ENCODE peak calls at places on chromosomes 3 and 15, in four cellular contexts. G, U, L and T are unnamed samples.

GRCh38 chr3:166560253-166560652 is 723.0 kb upstream of the BCHE start:
- DNase-seq in G (no peak), U (peak), L (no peak), T (no peak)

GRCh38 chr3:146218880-146219866 is 31.7 kb downstream of the PLSCR4 start:
- DNase-seq in G (no peak), U (no peak), L (no peak), T (no peak)

GRCh38 chr3:197088370-197088769 is 58.8 kb upstream of the MELTF start:
- DNase-seq in G (no peak), U (no peak), L (no peak), T (no peak)

GRCh38 chr3:26099692-26100091 is 309.8 kb downstream of the OXSM start:
- DNase-seq in G (no peak), U (no peak), L (no peak), T (no peak)

GRCh38 chr3:13309004-13309403 is 111.1 kb downstream of the NUP210 start:
- DNase-seq in G (no peak), U (no peak), L (no peak), T (peak)

GRCh38 chr15:66851226-66852063 is 149.4 kb downstream of the SMAD6 start:
- DNase-seq in G (peak), U (peak), L (peak), T (peak)

GRCh38 chr3:195699860-195700259 is 20.9 kb upstream of the MUC20 start:
- DNase-seq in G (no peak), U (no peak), L (no peak), T (no peak)

GRCh38 chr15:90818251-90819210 is 49.9 kb upstream of the FURIN start:
- DNase-seq in G (peak), U (peak), L (no peak), T (peak)

GRCh38 chr15:40439461-40440299 is 1.1 kb upstream of the BAHD1 start:
- DNase-seq in G (peak), U (peak), L (no peak), T (peak)

GRCh38 chr3:94875149-94875548 is 812.3 kb downstream of the NSUN3 start:
- DNase-seq in G (no peak), U (peak), L (no peak), T (no peak)

GRCh38 chr3:85554153-85554552 is 595.4 kb downstream of the CADM2 start:
- DNase-seq in G (no peak), U (peak), L (no peak), T (no peak)

GRCh38 chr3:36380171-36381031 is at the start of gene STAC:
- DNase-seq in G (peak), U (peak), L (peak), T (peak)

GRCh38 chr15:59632714-59633113 is 21.1 kb downstream of the GCNT3 start:
- DNase-seq in G (no peak), U (peak), L (no peak), T (no peak)

GRCh38 chr15:90871716-90872480 is 3.5 kb downstream of the FURIN start:
- DNase-seq in G (no peak), U (peak), L (no peak), T (no peak)

GRCh38 chr3:145900056-145900829 is 260.7 kb downstream of the PLOD2 start:
- DNase-seq in G (no peak), U (no peak), L (no peak), T (no peak)

GRCh38 chr15:74758736-74759135 is 10.1 kb downstream of the CYP1A2 start:
- DNase-seq in G (no peak), U (peak), L (peak), T (no peak)

GRCh38 chr3:176867681-176868663 is 329.3 kb downstream of the TBL1XR1 start:
- DNase-seq in G (no peak), U (no peak), L (no peak), T (no peak)

GRCh38 chr3:42961633-42962032 is 17.5 kb upstream of the GASK1A start:
- DNase-seq in G (no peak), U (peak), L (no peak), T (no peak)

GRCh38 chr3:82800248-82800647 is 1038.8 kb upstream of the GBE1 start:
- DNase-seq in G (no peak), U (no peak), L (no peak), T (no peak)

GRCh38 chr3:32791833-32792232 is 26.0 kb upstream of the TRIM71 start:
- DNase-seq in G (no peak), U (no peak), L (no peak), T (no peak)

GRCh38 chr3:24704496-24704895 is 209.8 kb upstream of the THRB start:
- DNase-seq in G (no peak), U (no peak), L (no peak), T (no peak)

GRCh38 chr3:87354399-87354798 is 78.0 kb upstream of the POU1F1 start:
- DNase-seq in G (no peak), U (no peak), L (no peak), T (no peak)

GRCh38 chr3:14522129-14522691 is 17.9 kb downstream of the GRIP2 start:
- DNase-seq in G (peak), U (peak), L (peak), T (peak)

GRCh38 chr15:39083213-39083612 is 497.7 kb upstream of the THBS1 start:
- DNase-seq in G (no peak), U (no peak), L (no peak), T (no peak)

GRCh38 chr3:10779293-10779805 is 36.7 kb upstream of the SLC6A11 start:
- DNase-seq in G (no peak), U (no peak), L (no peak), T (no peak)

GRCh38 chr15:91291673-91292072 is 191.6 kb downstream of the SV2B start:
- DNase-seq in G (no peak), U (peak), L (no peak), T (no peak)

GRCh38 chr15:31511707-31512310 is 185.2 kb downstream of the KLF13 start:
- DNase-seq in G (no peak), U (no peak), L (no peak), T (no peak)

GRCh38 chr3:179775416-179776122 is 122.7 kb downstream of the USP13 start:
- DNase-seq in G (no peak), U (no peak), L (no peak), T (no peak)

GRCh38 chr3:183845608-183846288 is 20.4 kb upstream of the MAP6D1 start:
- DNase-seq in G (no peak), U (no peak), L (no peak), T (no peak)

GRCh38 chr3:11555823-11556222 is 87.9 kb downstream of the VGLL4 start:
- DNase-seq in G (peak), U (no peak), L (no peak), T (peak)

GRCh38 chr3:146093928-146094327 is 67.1 kb downstream of the PLOD2 start:
- DNase-seq in G (no peak), U (no peak), L (no peak), T (no peak)